ENCODE peak calls at places on chromosomes 2 and 18, in eight cellular contexts. A, E, D, R, O, T, Y and P are unnamed samples.

GRCh38 chr18:36850527-36851201 is 21.7 kb downstream of the KIAA1328 start:
- DNase-seq in D (peak; percentile 94), E (no peak), T (no peak), R (peak; percentile 89), O (no peak), A (no peak), Y (peak; percentile 67), P (no peak)

GRCh38 chr2:86383844-86384243 is 46.4 kb upstream of the REEP1 start:
- DNase-seq in R (peak; percentile 88), Y (peak; percentile 46), T (no peak), O (no peak), A (no peak), D (peak; percentile 90), E (no peak), P (no peak)

GRCh38 chr2:7111626-7112025 is 194.4 kb downstream of the RNF144A start:
- DNase-seq in A (no peak), R (no peak), D (no peak), T (no peak), O (no peak), Y (no peak), E (no peak), P (no peak)

GRCh38 chr18:69217271-69217670 is 183.4 kb upstream of the DOK6 start:
- DNase-seq in Y (no peak), O (no peak), R (no peak), E (no peak), T (no peak), A (no peak), D (no peak), P (no peak)

GRCh38 chr2:97870396-97870843 is 125.3 kb downstream of the TMEM131 start:
- DNase-seq in T (no peak), O (no peak), Y (peak; percentile 86), E (no peak), A (no peak), R (peak; percentile 63), D (peak; percentile 82), P (no peak)

GRCh38 chr2:171669121-171669520 is 18.1 kb upstream of the DYNC1I2 start:
- DNase-seq in D (no peak), Y (no peak), A (no peak), E (no peak), O (no peak), T (no peak), R (no peak), P (no peak)

GRCh38 chr2:82837588-82838304 is 1621.3 kb downstream of the SUCLG1 start:
- DNase-seq in O (no peak), T (no peak), Y (peak; percentile 17), A (no peak), R (peak; percentile 93), D (peak; percentile 89), E (no peak), P (no peak)

GRCh38 chr2:196274387-196274809 is 103.0 kb upstream of the STK17B start:
- DNase-seq in D (peak; percentile 71), E (no peak), T (no peak), R (peak; percentile 69), A (no peak), Y (no peak), O (no peak), P (no peak)

GRCh38 chr18:69839497-69839896 is 108.2 kb downstream of the CD226 start:
- DNase-seq in E (no peak), R (no peak), T (no peak), Y (no peak), A (no peak), D (no peak), O (no peak), P (no peak)

GRCh38 chr2:102657770-102658169 is 38.4 kb downstream of the SLC9A2 start:
- DNase-seq in R (no peak), D (no peak), A (no peak), O (no peak), Y (no peak), E (no peak), T (no peak), P (no peak)

GRCh38 chr18:75204262-75204977 is 4.5 kb downstream of the PTGR3 start:
- DNase-seq in Y (no peak), A (no peak), T (no peak), R (no peak), E (no peak), D (peak; percentile 19), O (no peak), P (no peak)

GRCh38 chr18:21191596-21192307 is 50.3 kb upstream of the GREB1L start:
- DNase-seq in R (peak; percentile 67), E (no peak), A (no peak), T (no peak), Y (peak; percentile 83), D (peak; percentile 78), O (peak; percentile 7), P (no peak)

GRCh38 chr2:46650556-46651001 is 171.2 kb downstream of the TMEM247 start:
- DNase-seq in E (peak; percentile 42), D (peak; percentile 93), T (no peak), Y (peak; percentile 66), O (peak; percentile 47), R (peak; percentile 94), A (peak; percentile 52), P (peak; percentile 51)

GRCh38 chr18:63476666-63477065 is at the start of gene SERPINB5:
- DNase-seq in A (no peak), Y (no peak), R (no peak), E (no peak), O (no peak), D (no peak), T (no peak), P (no peak)

GRCh38 chr2:205060269-205060668 is 515.0 kb downstream of the PARD3B start:
- DNase-seq in R (peak; percentile 57), O (no peak), D (peak; percentile 84), E (no peak), T (no peak), A (no peak), Y (peak; percentile 72), P (no peak)

GRCh38 chr2:113173563-113174368 is at the start of gene PSD4:
- DNase-seq in T (no peak), A (peak; percentile 80), D (peak; percentile 3), R (no peak), E (peak; percentile 64), O (no peak), Y (no peak), P (no peak)

GRCh38 chr2:98634406-98635092 is 26.2 kb downstream of the UNC50 start:
- DNase-seq in D (peak; percentile 39), T (no peak), E (peak; percentile 41), A (peak; percentile 39), R (no peak), O (peak; percentile 42), Y (no peak), P (no peak)

GRCh38 chr2:129913695-129914495 is 65.6 kb upstream of the RAB6C start:
- DNase-seq in D (no peak), T (no peak), E (no peak), O (no peak), R (no peak), Y (no peak), A (no peak), P (no peak)